ENCODE peak calls at places on chromosomes 3 and 15, in four cellular contexts. V is omental fat pad, M is nephron progenitor cell, O is foreskin fibroblast. J is an unnamed sample.

GRCh38 chr3:63167113-63167512 is 111.0 kb upstream of the SYNPR start:
- DNase-seq in V (no peak), M (no peak), O (no peak), J (no peak)

GRCh38 chr15:41928100-41928499 is 34.2 kb upstream of the SPTBN5 start:
- DNase-seq in V (no peak), M (no peak), O (no peak), J (no peak)

GRCh38 chr3:10192953-10193691 is 28.4 kb downstream of the IRAK2 start:
- DNase-seq in V (no peak), M (peak), O (peak), J (no peak)

GRCh38 chr15:82647045-82647834 is at the start of gene CPEB1:
- DNase-seq in V (peak), M (peak), O (peak), J (peak)

GRCh38 chr3:7640787-7641186 is 779.9 kb downstream of the GRM7 start:
- DNase-seq in V (no peak), M (no peak), O (no peak), J (no peak)

GRCh38 chr3:177525987-177526712 is 328.9 kb upstream of the TBL1XR1 start:
- DNase-seq in V (no peak), M (no peak), O (no peak), J (no peak)

GRCh38 chr3:171339606-171340005 is 120.6 kb downstream of the TNIK start:
- DNase-seq in V (no peak), M (no peak), O (no peak), J (no peak)

GRCh38 chr3:66107855-66108254 is 69.1 kb upstream of the MAGI1 start:
- DNase-seq in V (no peak), M (no peak), O (peak), J (no peak)

GRCh38 chr15:39392469-39393047 is 188.3 kb upstream of the THBS1 start:
- DNase-seq in V (no peak), M (no peak), O (no peak), J (no peak)

GRCh38 chr3:127339943-127340861 is 52.4 kb upstream of the PRR20G start:
- DNase-seq in V (no peak), M (no peak), O (no peak), J (no peak)

GRCh38 chr15:100919481-100920405 is 586 bp downstream of the LRRK1 start:
- DNase-seq in V (no peak), M (peak), O (peak), J (peak)

GRCh38 chr15:39304201-39304841 is 276.6 kb upstream of the THBS1 start:
- DNase-seq in V (no peak), M (no peak), O (peak), J (no peak)

GRCh38 chr3:55161256-55161655 is 233.4 kb upstream of the LRTM1 start:
- DNase-seq in V (no peak), M (no peak), O (no peak), J (no peak)

GRCh38 chr3:57556459-57557087 is 499 bp downstream of the PDE12 start:
- DNase-seq in V (no peak), M (no peak), O (no peak), J (peak)
- TF ChIP-seq CTCF in V (no peak), M (no peak), O (no peak), J (no peak)

GRCh38 chr3:98328933-98329332 is 24.7 kb upstream of the OR5K4 start:
- DNase-seq in V (no peak), M (no peak), O (no peak), J (no peak)

GRCh38 chr3:98331329-98331728 is 22.3 kb upstream of the OR5K4 start:
- DNase-seq in V (no peak), M (no peak), O (no peak), J (no peak)

GRCh38 chr3:98326945-98327344 is 26.7 kb upstream of the OR5K4 start:
- DNase-seq in V (no peak), M (no peak), O (no peak), J (peak)

GRCh38 chr3:98326494-98326893 is 27.2 kb upstream of the OR5K4 start:
- DNase-seq in V (no peak), M (no peak), O (no peak), J (no peak)

DNA sequence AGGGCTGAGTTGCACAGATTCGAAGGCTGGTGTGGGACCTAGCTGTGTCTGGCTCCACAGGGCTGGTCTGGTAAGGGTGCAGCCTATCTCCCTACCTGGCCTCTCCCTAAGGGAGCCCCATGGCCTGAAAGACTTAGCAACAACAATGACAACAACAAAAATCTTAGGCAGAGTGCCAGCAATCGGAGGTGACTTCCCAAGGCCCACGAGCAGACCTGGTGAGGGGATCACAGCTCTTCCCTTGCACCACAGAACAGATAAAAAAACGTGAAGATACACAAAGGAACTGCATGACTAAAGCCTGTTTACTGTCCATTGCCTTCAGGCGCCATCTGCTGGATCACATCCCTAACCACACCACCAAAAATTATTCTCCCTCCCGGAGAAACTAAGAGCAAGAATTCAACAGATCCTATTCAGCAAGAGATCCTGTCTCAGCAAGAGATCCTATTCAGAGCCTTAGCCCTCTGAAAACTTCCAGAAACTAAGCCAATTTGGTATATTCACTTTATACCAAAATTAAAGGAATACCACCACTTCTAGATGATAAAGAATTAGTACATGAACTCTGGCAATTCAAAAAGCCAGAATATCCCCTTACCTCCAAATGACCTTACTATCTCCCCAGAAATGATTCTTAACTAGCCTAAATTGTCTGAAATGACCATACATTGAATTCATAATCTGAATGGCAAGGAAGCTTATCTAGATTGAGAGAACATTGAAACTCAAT is 24.1 kb upstream of the OR5K4 start:
- DNase-seq in V (no peak), M (peak), O (peak), J (peak)
- TF ChIP-seq CTCF in V (no peak), M (peak), O (peak), J (peak)

DNA sequence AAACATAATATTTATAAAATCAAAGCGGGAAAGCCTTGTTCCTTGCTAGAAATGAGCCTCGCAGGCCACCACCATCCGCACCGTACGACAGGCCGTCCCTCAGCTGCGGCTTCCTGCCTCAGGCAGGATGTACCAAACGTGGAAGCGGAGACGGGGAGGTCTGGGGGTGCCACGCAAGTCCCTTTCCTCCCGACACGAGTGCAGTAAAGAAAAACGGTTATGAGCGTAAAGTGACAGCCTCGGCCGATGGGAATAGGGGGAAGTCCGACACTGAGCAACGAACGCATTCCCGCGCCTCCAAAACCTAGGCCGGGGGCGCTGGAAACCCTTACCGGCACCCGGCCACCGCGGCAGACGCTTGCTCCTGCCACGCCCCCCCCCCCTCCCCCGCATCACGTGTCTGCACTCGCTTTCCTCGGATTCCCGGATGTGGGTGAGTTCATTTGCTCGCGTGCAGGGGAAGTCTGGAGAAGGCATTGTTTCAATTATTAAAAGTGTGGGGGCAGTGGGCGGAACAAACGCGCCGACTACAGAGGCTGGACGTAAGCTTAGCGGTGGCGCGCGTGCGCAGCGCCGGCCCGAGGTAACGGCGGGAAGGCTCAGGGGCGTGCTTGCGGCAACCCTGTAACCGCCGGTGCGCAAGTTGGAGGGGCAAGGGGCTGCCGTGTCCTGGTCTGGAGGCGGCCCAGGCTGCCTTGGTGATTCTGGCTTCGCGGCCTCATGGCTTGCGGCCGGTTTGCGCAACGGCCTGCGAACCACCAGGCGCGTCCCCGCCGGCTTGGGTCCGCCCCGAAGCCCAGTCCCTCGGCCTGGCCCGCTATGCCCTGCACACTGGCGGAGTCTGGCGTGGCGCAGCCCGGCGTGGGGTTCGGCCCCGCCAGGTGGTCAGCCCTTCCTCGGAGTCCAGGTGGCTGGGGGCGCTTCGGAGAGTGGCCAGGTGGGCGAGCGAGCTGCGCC is at the start of the genes ANAPC13 and CEP63:
- DNase-seq in V (peak), M (peak), O (peak), J (peak)
- TF ChIP-seq CTCF in V (no peak), M (no peak), O (no peak), J (no peak)

GRCh38 chr3:122247825-122248185 is 64.3 kb downstream of the CASR start:
- DNase-seq in V (no peak), M (no peak), O (no peak), J (no peak)

GRCh38 chr3:122247087-122247824 is 63.8 kb downstream of the CASR start:
- DNase-seq in V (no peak), M (no peak), O (no peak), J (no peak)

GRCh38 chr3:122246214-122246613 is 62.7 kb downstream of the CASR start:
- DNase-seq in V (no peak), M (no peak), O (no peak), J (no peak)

GRCh38 chr3:122251428-122251827 is 68.0 kb downstream of the CASR start:
- DNase-seq in V (no peak), M (no peak), O (no peak), J (no peak)

GRCh38 chr3:122245513-122246174 is 62.2 kb downstream of the CASR start:
- DNase-seq in V (no peak), M (no peak), O (peak), J (no peak)
- TF ChIP-seq CTCF in V (no peak), M (no peak), O (no peak), J (no peak)

GRCh38 chr15:57245130-57245529 is 131.2 kb upstream of the CGNL1 start:
- DNase-seq in V (no peak), M (no peak), O (peak), J (no peak)
- TF ChIP-seq CTCF in V (no peak), M (no peak), O (no peak), J (no peak)

DNA sequence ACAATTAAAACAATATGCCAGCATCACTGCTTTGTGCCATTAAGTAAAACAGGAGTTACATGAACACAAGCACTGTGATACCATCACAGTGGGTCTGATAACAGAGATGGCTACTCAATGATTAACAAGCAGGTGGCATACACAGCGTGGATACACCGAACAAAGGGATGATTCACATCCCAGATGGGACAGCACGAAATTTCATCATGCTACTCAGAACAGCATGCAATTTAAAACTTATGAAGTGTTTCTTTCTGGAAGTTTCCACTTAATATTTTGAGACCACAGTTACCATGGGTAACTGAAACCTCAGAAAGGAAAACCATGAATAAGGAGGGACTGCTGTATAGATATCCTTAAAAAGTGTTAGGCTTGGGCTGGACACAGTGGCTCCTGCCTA is 44.5 kb downstream of the SLC24A1 start:
- DNase-seq in V (no peak), M (no peak), O (peak), J (no peak)
- TF ChIP-seq CTCF in V (no peak), M (no peak), O (no peak), J (no peak)

DNA sequence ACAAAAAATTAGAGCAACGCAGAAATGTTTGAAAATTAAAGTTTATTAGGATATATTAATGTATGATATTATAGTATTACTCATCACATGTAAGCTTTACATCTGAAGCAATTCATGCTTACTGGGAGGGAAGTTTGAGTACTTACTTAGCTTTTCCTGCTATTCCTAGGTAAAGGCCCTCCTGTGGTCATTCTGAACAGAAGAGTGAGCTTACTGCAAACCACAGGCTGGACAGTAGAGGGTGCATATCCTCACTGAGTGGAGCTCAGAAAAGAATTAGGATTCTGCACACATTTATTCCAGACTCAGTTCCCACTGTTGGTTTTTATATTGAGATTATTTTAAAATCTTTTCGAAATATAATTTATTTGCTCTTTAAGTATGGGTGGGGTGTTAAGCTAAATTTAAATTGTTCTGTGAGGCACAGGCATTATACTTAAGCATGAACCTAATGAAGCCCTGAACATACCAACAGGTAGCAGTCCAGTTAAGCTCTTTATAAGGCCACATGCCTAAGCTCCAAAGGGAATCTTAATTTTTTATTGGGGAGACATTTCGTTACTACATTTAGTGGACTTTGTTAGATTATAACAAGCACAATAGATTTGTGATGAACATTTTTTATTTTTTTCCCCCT is 10.2 kb downstream of the MRPS22 start:
- DNase-seq in V (no peak), M (no peak), O (peak), J (no peak)
- TF ChIP-seq CTCF in V (no peak), M (peak), O (peak), J (peak)

GRCh38 chr3:87313641-87314040 is 37.3 kb upstream of the POU1F1 start:
- DNase-seq in V (no peak), M (no peak), O (no peak), J (no peak)

GRCh38 chr3:87305517-87305916 is 29.1 kb upstream of the POU1F1 start:
- DNase-seq in V (no peak), M (no peak), O (no peak), J (no peak)

GRCh38 chr3:87309601-87310000 is 33.2 kb upstream of the POU1F1 start:
- DNase-seq in V (no peak), M (no peak), O (no peak), J (no peak)

GRCh38 chr3:87311309-87311708 is 34.9 kb upstream of the POU1F1 start:
- DNase-seq in V (no peak), M (no peak), O (peak), J (no peak)

DNA sequence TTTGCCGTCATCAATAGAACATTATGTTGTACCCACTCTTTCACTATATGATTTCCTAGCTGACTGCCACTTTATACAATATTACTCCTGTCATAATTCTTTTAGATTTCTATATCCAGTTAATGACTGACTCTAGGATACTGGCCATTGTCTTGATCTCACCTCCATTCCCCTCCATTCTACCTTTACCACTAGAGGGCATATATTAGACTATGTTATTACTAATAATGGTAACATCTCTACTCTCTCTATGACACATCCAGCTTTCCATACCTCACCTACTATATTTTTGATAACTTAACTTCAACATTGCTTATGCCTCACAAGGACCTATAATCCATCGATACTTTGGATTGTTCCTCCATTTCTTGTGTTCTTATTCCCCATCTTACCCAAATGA is 31.4 kb upstream of the POU1F1 start:
- DNase-seq in V (no peak), M (no peak), O (no peak), J (peak)
- TF ChIP-seq CTCF in V (no peak), M (peak), O (no peak), J (peak)

DNA sequence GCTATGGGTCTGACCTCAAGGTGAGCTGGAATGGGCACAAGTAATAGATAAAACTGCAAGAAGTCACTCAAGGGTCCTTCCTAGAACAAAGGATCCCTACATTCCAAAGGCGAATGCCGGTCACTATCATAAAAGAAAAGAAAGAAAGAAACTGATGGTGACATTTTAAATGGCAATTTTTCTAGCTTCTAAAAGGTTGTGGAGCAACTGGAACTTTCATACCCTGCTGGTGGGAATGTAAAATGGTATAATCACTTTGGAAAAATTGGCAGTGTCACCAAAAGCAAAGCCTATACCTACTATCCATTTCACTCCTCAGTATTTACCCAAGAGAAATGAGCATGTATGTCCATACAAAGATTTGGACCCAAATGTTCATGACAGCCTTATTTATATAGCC is 4.2 kb downstream of the CCRL2 start:
- DNase-seq in V (no peak), M (no peak), O (no peak), J (no peak)
- TF ChIP-seq CTCF in V (no peak), M (no peak), O (no peak), J (no peak)

DNA sequence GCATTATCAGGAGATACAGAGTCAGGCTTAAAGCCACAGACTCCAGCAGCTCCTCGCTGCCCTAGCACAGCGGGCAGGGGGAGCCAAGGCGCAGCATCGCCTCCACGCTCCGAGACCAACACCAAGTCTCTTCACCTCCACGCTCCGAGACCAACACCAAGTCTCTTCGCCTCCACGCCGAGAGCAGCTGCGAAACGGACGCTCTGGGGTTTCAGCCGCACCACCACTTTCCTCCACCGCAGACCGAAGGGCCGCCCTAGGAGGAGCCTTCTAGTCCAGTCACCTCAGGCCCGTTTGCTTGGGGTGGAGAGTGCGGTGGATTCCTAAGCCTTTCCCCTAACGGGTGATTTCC is 678 bp downstream of the DMXL2 start:
- DNase-seq in V (no peak), M (peak), O (peak), J (peak)
- TF ChIP-seq CTCF in V (no peak), M (no peak), O (peak), J (no peak)

J was measured in GM13977.